ENCODE peak calls at places on chromosomes 1 and 21, in five cellular contexts. T is cardiac fibroblast, Z is NCI-H1048, O is GM20000, S is mucosa of gallbladder. Q is an unnamed sample.

GRCh38 chr1:78155121-78155520 is 109.4 kb downstream of the GIPC2 start:
- DNase-seq in T (no peak), Z (no peak), O (no peak), S (no peak), Q (no peak)

GRCh38 chr1:212650228-212650627 is 41.7 kb downstream of the ATF3 start:
- DNase-seq in T (no peak), Z (no peak), O (no peak), S (no peak), Q (no peak)

GRCh38 chr1:116390195-116390594 is 17.2 kb downstream of the ATP1A1 start:
- DNase-seq in T (no peak), Z (no peak), O (peak; percentile 43), S (no peak), Q (no peak)

GRCh38 chr1:192654607-192655389 is 18.9 kb downstream of the RGS13 start:
- DNase-seq in T (peak; percentile 89), Z (no peak), O (no peak), S (no peak), Q (no peak)

GRCh38 chr1:192563129-192563528 is 12.4 kb upstream of the RGS1 start:
- DNase-seq in T (no peak), Z (no peak), O (no peak), S (no peak), Q (no peak)

GRCh38 chr1:12537906-12538461 is 80.0 kb downstream of the DHRS3 start:
- DNase-seq in T (no peak), Z (no peak), O (no peak), S (no peak), Q (no peak)

GRCh38 chr21:31416465-31416864 is 72.4 kb upstream of the TIAM1 start:
- DNase-seq in T (peak; percentile 47), Z (no peak), O (no peak), S (no peak), Q (no peak)

GRCh38 chr21:43611598-43612369 is 47.5 kb downstream of the HSF2BP start:
- DNase-seq in T (peak; percentile 80), Z (no peak), O (peak; percentile 70), S (peak; percentile 70), Q (peak; percentile 89)

GRCh38 chr1:183719976-183720497 is 66.9 kb upstream of the APOBEC4 start:
- DNase-seq in T (peak; percentile 50), Z (no peak), O (no peak), S (no peak), Q (no peak)

GRCh38 chr1:204079608-204079999 is 6.7 kb downstream of the SOX13 start:
- DNase-seq in T (no peak), Z (no peak), O (no peak), S (no peak), Q (no peak)

GRCh38 chr21:41639336-41639735 is 127.5 kb downstream of the RIPK4 start:
- DNase-seq in T (no peak), Z (no peak), O (no peak), S (no peak), Q (no peak)

GRCh38 chr1:34128186-34128889 is 36.7 kb downstream of the CSMD2 start:
- DNase-seq in T (no peak), Z (no peak), O (no peak), S (no peak), Q (no peak)

GRCh38 chr21:15365751-15366392 is 301.1 kb upstream of the NRIP1 start:
- DNase-seq in T (no peak), Z (no peak), O (no peak), S (no peak), Q (no peak)

GRCh38 chr1:46186076-46186475 is 9.8 kb upstream of the P3R3URF start:
- DNase-seq in T (no peak), Z (no peak), O (no peak), S (no peak), Q (no peak)

GRCh38 chr1:21490774-21491482 is 18.3 kb upstream of the ALPL start:
- DNase-seq in T (peak; percentile 85), Z (no peak), O (no peak), S (no peak), Q (peak; percentile 59)